ENCODE peak calls at places on chromosomes 16 and 17, in eight cellular contexts. One of them, this sample, is unnamed.

GRCh38 chr17:82334204-82334621 is 647 bp upstream of the SECTM1 start:
- DNase-seq in fibroblast of lung: no peak
- DNase-seq in neural progenitor cell: no peak
- DNase-seq in astrocyte of the cerebellum: no peak
- DNase-seq in GM12865: no peak
- DNase-seq in foreskin fibroblast: no peak
- DNase-seq in astrocyte of the spinal cord: no peak
- DNase-seq in esophagus muscularis mucosa: no peak
- DNase-seq in this sample: no peak

GRCh38 chr16:83887088-83887487 is 11.8 kb upstream of the MLYCD start:
- DNase-seq in fibroblast of lung: no peak
- DNase-seq in neural progenitor cell: peak
- DNase-seq in astrocyte of the cerebellum: no peak
- DNase-seq in GM12865: no peak
- DNase-seq in foreskin fibroblast: peak
- DNase-seq in astrocyte of the spinal cord: no peak
- DNase-seq in esophagus muscularis mucosa: no peak
- DNase-seq in this sample: no peak

GRCh38 chr17:63573634-63574033 is 23.4 kb downstream of the DCAF7 start:
- DNase-seq in fibroblast of lung: no peak
- DNase-seq in neural progenitor cell: peak
- DNase-seq in astrocyte of the cerebellum: no peak
- DNase-seq in GM12865: no peak
- DNase-seq in foreskin fibroblast: no peak
- DNase-seq in astrocyte of the spinal cord: no peak
- DNase-seq in esophagus muscularis mucosa: no peak
- DNase-seq in this sample: no peak

GRCh38 chr16:15742716-15743115 is 92.7 kb downstream of the NDE1 start:
- DNase-seq in fibroblast of lung: no peak
- DNase-seq in neural progenitor cell: no peak
- DNase-seq in astrocyte of the cerebellum: no peak
- DNase-seq in GM12865: no peak
- DNase-seq in foreskin fibroblast: no peak
- DNase-seq in astrocyte of the spinal cord: no peak
- DNase-seq in esophagus muscularis mucosa: no peak
- DNase-seq in this sample: no peak

GRCh38 chr17:40850287-40850972 is 16.6 kb downstream of the KRT12 start:
- DNase-seq in fibroblast of lung: no peak
- DNase-seq in neural progenitor cell: no peak
- DNase-seq in astrocyte of the cerebellum: no peak
- DNase-seq in GM12865: no peak
- DNase-seq in foreskin fibroblast: peak
- DNase-seq in astrocyte of the spinal cord: no peak
- DNase-seq in esophagus muscularis mucosa: no peak
- DNase-seq in this sample: no peak

GRCh38 chr16:860891-861290 is 60.4 kb upstream of the GNG13 start:
- DNase-seq in fibroblast of lung: no peak
- DNase-seq in neural progenitor cell: no peak
- DNase-seq in astrocyte of the cerebellum: no peak
- DNase-seq in GM12865: no peak
- DNase-seq in foreskin fibroblast: no peak
- DNase-seq in astrocyte of the spinal cord: no peak
- DNase-seq in esophagus muscularis mucosa: no peak
- DNase-seq in this sample: no peak

GRCh38 chr16:19884611-19885455 is at the start of gene GPRC5B:
- DNase-seq in fibroblast of lung: peak
- DNase-seq in neural progenitor cell: peak
- DNase-seq in astrocyte of the cerebellum: no peak
- DNase-seq in GM12865: peak
- DNase-seq in foreskin fibroblast: no peak
- DNase-seq in astrocyte of the spinal cord: no peak
- DNase-seq in esophagus muscularis mucosa: no peak
- DNase-seq in this sample: no peak

GRCh38 chr16:69871708-69872107 is 79.4 kb upstream of the CLEC18A start:
- DNase-seq in fibroblast of lung: no peak
- DNase-seq in neural progenitor cell: no peak
- DNase-seq in astrocyte of the cerebellum: no peak
- DNase-seq in GM12865: no peak
- DNase-seq in foreskin fibroblast: no peak
- DNase-seq in astrocyte of the spinal cord: no peak
- DNase-seq in esophagus muscularis mucosa: no peak
- DNase-seq in this sample: no peak

GRCh38 chr17:79625706-79626105 is 14.9 kb upstream of the RBFOX3 start:
- DNase-seq in fibroblast of lung: no peak
- DNase-seq in neural progenitor cell: no peak
- DNase-seq in astrocyte of the cerebellum: no peak
- DNase-seq in GM12865: no peak
- DNase-seq in foreskin fibroblast: no peak
- DNase-seq in astrocyte of the spinal cord: no peak
- DNase-seq in esophagus muscularis mucosa: peak
- DNase-seq in this sample: no peak

GRCh38 chr17:8709006-8709405 is 35.6 kb downstream of the CCDC42 start:
- DNase-seq in fibroblast of lung: no peak
- DNase-seq in neural progenitor cell: no peak
- DNase-seq in astrocyte of the cerebellum: no peak
- DNase-seq in GM12865: no peak
- DNase-seq in foreskin fibroblast: no peak
- DNase-seq in astrocyte of the spinal cord: no peak
- DNase-seq in esophagus muscularis mucosa: no peak
- DNase-seq in this sample: no peak

GRCh38 chr16:49631521-49632041 is 224.3 kb downstream of the ZNF423 start:
- DNase-seq in fibroblast of lung: peak
- DNase-seq in neural progenitor cell: no peak
- DNase-seq in astrocyte of the cerebellum: no peak
- DNase-seq in GM12865: no peak
- DNase-seq in foreskin fibroblast: peak
- DNase-seq in astrocyte of the spinal cord: peak
- DNase-seq in esophagus muscularis mucosa: no peak
- DNase-seq in this sample: no peak

GRCh38 chr16:55495616-55496289 is 13.1 kb upstream of the LPCAT2 start:
- DNase-seq in fibroblast of lung: peak
- DNase-seq in neural progenitor cell: no peak
- DNase-seq in astrocyte of the cerebellum: peak
- DNase-seq in GM12865: no peak
- DNase-seq in foreskin fibroblast: peak
- DNase-seq in astrocyte of the spinal cord: peak
- DNase-seq in esophagus muscularis mucosa: peak
- DNase-seq in this sample: no peak

GRCh38 chr16:77657016-77657415 is 65.3 kb upstream of the NUDT7 start:
- DNase-seq in fibroblast of lung: peak
- DNase-seq in neural progenitor cell: peak
- DNase-seq in astrocyte of the cerebellum: no peak
- DNase-seq in GM12865: peak
- DNase-seq in foreskin fibroblast: no peak
- DNase-seq in astrocyte of the spinal cord: peak
- DNase-seq in esophagus muscularis mucosa: no peak
- DNase-seq in this sample: peak

GRCh38 chr17:78717431-78717980 is 64.6 kb downstream of the CYTH1 start:
- DNase-seq in fibroblast of lung: peak
- DNase-seq in neural progenitor cell: no peak
- DNase-seq in astrocyte of the cerebellum: no peak
- DNase-seq in GM12865: peak
- DNase-seq in foreskin fibroblast: peak
- DNase-seq in astrocyte of the spinal cord: peak
- DNase-seq in esophagus muscularis mucosa: no peak
- DNase-seq in this sample: no peak

GRCh38 chr16:87186440-87186839 is 130.8 kb downstream of the C16orf95 start:
- DNase-seq in fibroblast of lung: peak
- DNase-seq in neural progenitor cell: peak
- DNase-seq in astrocyte of the cerebellum: no peak
- DNase-seq in GM12865: no peak
- DNase-seq in foreskin fibroblast: no peak
- DNase-seq in astrocyte of the spinal cord: no peak
- DNase-seq in esophagus muscularis mucosa: no peak
- DNase-seq in this sample: no peak

GRCh38 chr16:89066746-89067145 is 26.9 kb upstream of the ACSF3 start:
- DNase-seq in fibroblast of lung: no peak
- DNase-seq in neural progenitor cell: no peak
- DNase-seq in astrocyte of the cerebellum: no peak
- DNase-seq in GM12865: no peak
- DNase-seq in foreskin fibroblast: no peak
- DNase-seq in astrocyte of the spinal cord: no peak
- DNase-seq in esophagus muscularis mucosa: no peak
- DNase-seq in this sample: no peak

GRCh38 chr17:64739316-64740058 is 77.4 kb upstream of the SMURF2 start:
- DNase-seq in fibroblast of lung: peak
- DNase-seq in neural progenitor cell: peak
- DNase-seq in astrocyte of the cerebellum: no peak
- DNase-seq in GM12865: no peak
- DNase-seq in foreskin fibroblast: no peak
- DNase-seq in astrocyte of the spinal cord: peak
- DNase-seq in esophagus muscularis mucosa: no peak
- DNase-seq in this sample: no peak

GRCh38 chr17:1562178-1562643 is 381 bp downstream of the PITPNA start:
- DNase-seq in fibroblast of lung: peak
- DNase-seq in neural progenitor cell: no peak
- DNase-seq in astrocyte of the cerebellum: no peak
- DNase-seq in GM12865: no peak
- DNase-seq in foreskin fibroblast: peak
- DNase-seq in astrocyte of the spinal cord: peak
- DNase-seq in esophagus muscularis mucosa: no peak
- DNase-seq in this sample: no peak

DNA sequence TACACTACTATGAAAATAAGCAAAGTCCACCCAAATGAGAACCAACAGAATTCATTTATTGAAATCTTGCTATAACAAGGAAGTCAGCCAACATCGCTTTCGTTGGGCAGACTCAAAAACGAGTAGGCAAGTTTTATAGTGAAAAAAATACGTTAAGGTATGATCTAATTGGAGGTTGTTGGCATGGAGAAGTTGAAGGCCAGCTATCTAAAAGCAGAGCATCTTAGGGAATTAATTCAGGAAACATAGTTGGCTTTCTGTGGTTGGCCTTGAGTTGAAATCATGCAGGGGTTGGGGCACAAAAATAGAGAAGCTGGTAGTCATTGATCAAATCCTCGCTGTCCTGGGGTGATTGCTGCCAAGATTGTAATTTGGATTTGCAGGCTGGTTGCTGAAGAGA is 118.3 kb downstream of the PPM1E start:
- DNase-seq in fibroblast of lung: no peak
- DNase-seq in neural progenitor cell: no peak
- DNase-seq in astrocyte of the cerebellum: no peak
- DNase-seq in GM12865: no peak
- DNase-seq in foreskin fibroblast: no peak
- DNase-seq in astrocyte of the spinal cord: no peak
- DNase-seq in esophagus muscularis mucosa: no peak
- DNase-seq in this sample: no peak
- H3K4me3 ChIP-seq in fibroblast of lung: no peak
- H3K4me3 ChIP-seq in neural progenitor cell: no peak
- H3K4me3 ChIP-seq in astrocyte of the cerebellum: no peak
- H3K4me3 ChIP-seq in GM12865: no peak
- H3K4me3 ChIP-seq in foreskin fibroblast: no peak
- H3K4me3 ChIP-seq in astrocyte of the spinal cord: no peak
- H3K4me3 ChIP-seq in esophagus muscularis mucosa: no peak
- H3K4me3 ChIP-seq in this sample: no peak

GRCh38 chr17:50290074-50290702 is 15.9 kb downstream of the TMEM92 start:
- DNase-seq in fibroblast of lung: peak
- DNase-seq in neural progenitor cell: no peak
- DNase-seq in astrocyte of the cerebellum: peak
- DNase-seq in GM12865: peak
- DNase-seq in foreskin fibroblast: peak
- DNase-seq in astrocyte of the spinal cord: peak
- DNase-seq in esophagus muscularis mucosa: peak
- DNase-seq in this sample: no peak
- H3K4me3 ChIP-seq in fibroblast of lung: peak
- H3K4me3 ChIP-seq in neural progenitor cell: no peak
- H3K4me3 ChIP-seq in astrocyte of the cerebellum: peak
- H3K4me3 ChIP-seq in GM12865: no peak
- H3K4me3 ChIP-seq in foreskin fibroblast: peak
- H3K4me3 ChIP-seq in astrocyte of the spinal cord: peak
- H3K4me3 ChIP-seq in esophagus muscularis mucosa: no peak
- H3K4me3 ChIP-seq in this sample: no peak

GRCh38 chr16:46886764-46887523 is 2.8 kb downstream of the GPT2 start:
- DNase-seq in fibroblast of lung: no peak
- DNase-seq in neural progenitor cell: no peak
- DNase-seq in astrocyte of the cerebellum: no peak
- DNase-seq in GM12865: no peak
- DNase-seq in foreskin fibroblast: no peak
- DNase-seq in astrocyte of the spinal cord: no peak
- DNase-seq in esophagus muscularis mucosa: no peak
- DNase-seq in this sample: no peak
- H3K4me3 ChIP-seq in fibroblast of lung: no peak
- H3K4me3 ChIP-seq in neural progenitor cell: no peak
- H3K4me3 ChIP-seq in astrocyte of the cerebellum: no peak
- H3K4me3 ChIP-seq in GM12865: no peak
- H3K4me3 ChIP-seq in foreskin fibroblast: no peak
- H3K4me3 ChIP-seq in astrocyte of the spinal cord: no peak
- H3K4me3 ChIP-seq in esophagus muscularis mucosa: no peak
- H3K4me3 ChIP-seq in this sample: no peak

GRCh38 chr17:48429156-48429555 is 858 bp downstream of the SKAP1 start:
- DNase-seq in fibroblast of lung: no peak
- DNase-seq in neural progenitor cell: no peak
- DNase-seq in astrocyte of the cerebellum: no peak
- DNase-seq in GM12865: peak
- DNase-seq in foreskin fibroblast: no peak
- DNase-seq in astrocyte of the spinal cord: no peak
- DNase-seq in esophagus muscularis mucosa: no peak
- DNase-seq in this sample: no peak
- H3K4me3 ChIP-seq in fibroblast of lung: no peak
- H3K4me3 ChIP-seq in neural progenitor cell: no peak
- H3K4me3 ChIP-seq in astrocyte of the cerebellum: no peak
- H3K4me3 ChIP-seq in GM12865: peak
- H3K4me3 ChIP-seq in foreskin fibroblast: no peak
- H3K4me3 ChIP-seq in astrocyte of the spinal cord: no peak
- H3K4me3 ChIP-seq in esophagus muscularis mucosa: peak
- H3K4me3 ChIP-seq in this sample: peak

GRCh38 chr16:2025878-2026460 is 733 bp upstream of the NHERF2 start:
- DNase-seq in fibroblast of lung: no peak
- DNase-seq in neural progenitor cell: no peak
- DNase-seq in astrocyte of the cerebellum: no peak
- DNase-seq in GM12865: no peak
- DNase-seq in foreskin fibroblast: no peak
- DNase-seq in astrocyte of the spinal cord: no peak
- DNase-seq in esophagus muscularis mucosa: no peak
- DNase-seq in this sample: no peak
- H3K4me3 ChIP-seq in fibroblast of lung: peak
- H3K4me3 ChIP-seq in neural progenitor cell: no peak
- H3K4me3 ChIP-seq in astrocyte of the cerebellum: peak
- H3K4me3 ChIP-seq in GM12865: no peak
- H3K4me3 ChIP-seq in foreskin fibroblast: peak
- H3K4me3 ChIP-seq in astrocyte of the spinal cord: no peak
- H3K4me3 ChIP-seq in esophagus muscularis mucosa: peak
- H3K4me3 ChIP-seq in this sample: no peak